ENCODE peak calls at places on chromosome 2, in nine cellular contexts. T, I, G, C, W, N, X, J and Y are unnamed samples.

GRCh38 chr2:8259106-8259840 is 422.6 kb upstream of the ID2 start:
- DNase-seq in J (peak), I (no peak), N (no peak), G (no peak), C (no peak), T (no peak), X (no peak), W (no peak), Y (no peak)

GRCh38 chr2:69693472-69694450 is 48.2 kb upstream of the ANXA4 start:
- DNase-seq in C (no peak), X (no peak), W (no peak), G (no peak), J (no peak), N (no peak), T (no peak), I (no peak), Y (no peak)

GRCh38 chr2:235191933-235192332 is 240.1 kb downstream of the SH3BP4 start:
- DNase-seq in I (no peak), G (no peak), X (no peak), J (peak), W (no peak), T (no peak), C (no peak), N (no peak), Y (no peak)

GRCh38 chr2:25375989-25376545 is 34.3 kb upstream of the DNMT3A start:
- DNase-seq in N (no peak), I (no peak), W (no peak), G (no peak), X (no peak), T (no peak), J (no peak), C (no peak), Y (no peak)

GRCh38 chr2:96604104-96604503 is 34.0 kb downstream of the KANSL3 start:
- DNase-seq in J (no peak), N (no peak), I (no peak), C (no peak), G (no peak), T (no peak), X (no peak), W (peak), Y (no peak)

GRCh38 chr2:13137679-13138078 is 420.9 kb downstream of the TRIB2 start:
- DNase-seq in G (no peak), J (no peak), T (no peak), W (no peak), X (no peak), N (no peak), C (no peak), I (no peak), Y (no peak)

GRCh38 chr2:43020296-43020695 is 206.1 kb downstream of the ZFP36L2 start:
- DNase-seq in J (no peak), X (no peak), N (no peak), G (no peak), C (no peak), I (no peak), W (no peak), T (no peak), Y (no peak)

GRCh38 chr2:79860233-79861058 is 347.6 kb downstream of the CTNNA2 start:
- DNase-seq in I (no peak), X (no peak), C (no peak), J (no peak), W (peak), T (peak), G (no peak), N (no peak), Y (no peak)

GRCh38 chr2:134416018-134416417 is 162.1 kb downstream of the MGAT5 start:
- DNase-seq in N (no peak), T (no peak), W (no peak), G (no peak), X (no peak), C (no peak), J (no peak), I (no peak), Y (no peak)

GRCh38 chr2:218883491-218884490 is 3.1 kb downstream of the WNT10A start:
- DNase-seq in X (peak), W (peak), G (peak), C (peak), T (peak), I (no peak), N (no peak), J (no peak), Y (no peak)

GRCh38 chr2:112251211-112251721 is 3.6 kb downstream of the ZC3H8 start:
- DNase-seq in X (no peak), I (no peak), W (no peak), G (no peak), N (no peak), J (no peak), T (no peak), C (no peak), Y (no peak)

GRCh38 chr2:239470151-239470900 is 69.5 kb upstream of the HDAC4 start:
- DNase-seq in C (no peak), X (no peak), N (no peak), T (no peak), W (no peak), J (no peak), I (no peak), G (no peak), Y (no peak)

GRCh38 chr2:217000406-217000805 is 140.5 kb upstream of the TNP1 start:
- DNase-seq in N (no peak), C (no peak), I (no peak), J (no peak), T (no peak), G (no peak), X (no peak), W (no peak), Y (no peak)

GRCh38 chr2:135093685-135094340 is 41.7 kb downstream of the RAB3GAP1 start:
- DNase-seq in G (no peak), T (no peak), N (no peak), I (no peak), X (no peak), W (no peak), C (no peak), J (no peak), Y (no peak)

GRCh38 chr2:146867472-146867986 is 977.3 kb upstream of the ACVR2A start:
- DNase-seq in I (no peak), W (peak), T (no peak), X (no peak), G (no peak), J (no peak), N (no peak), C (no peak), Y (no peak)

GRCh38 chr2:176704282-176704773 is 435.1 kb downstream of the MTX2 start:
- DNase-seq in G (no peak), I (no peak), W (no peak), N (no peak), J (no peak), T (no peak), X (no peak), C (no peak), Y (no peak)

GRCh38 chr2:64225491-64225890 is 81.3 kb upstream of the PELI1 start:
- DNase-seq in G (no peak), N (no peak), J (no peak), X (peak), W (no peak), C (no peak), I (no peak), T (peak), Y (no peak)

GRCh38 chr2:10911291-10912075 is at the start of gene KCNF1:
- DNase-seq in N (peak), T (peak), W (peak), I (no peak), G (peak), J (no peak), X (peak), C (peak), Y (peak)

GRCh38 chr2:86336350-86337234 is 834 bp downstream of the REEP1 start:
- DNase-seq in I (peak), T (no peak), N (no peak), X (no peak), J (peak), W (peak), C (peak), G (no peak), Y (peak)

GRCh38 chr2:20452551-20452950 is 5.7 kb downstream of the RHOB start:
- DNase-seq in J (no peak), T (peak), G (no peak), I (peak), N (no peak), C (no peak), W (peak), X (peak), Y (no peak)
- TF ChIP-seq CTCF in J (peak), T (peak), G (no peak), I (peak), N (peak), C (no peak), W (peak), X (peak), Y (no peak)

GRCh38 chr2:148317598-148317997 is 296.7 kb downstream of the MBD5 start:
- DNase-seq in N (no peak), I (no peak), X (no peak), G (no peak), C (no peak), W (no peak), J (no peak), T (no peak), Y (no peak)
- TF ChIP-seq CTCF in N (no peak), I (no peak), X (no peak), G (no peak), C (no peak), W (no peak), J (no peak), T (no peak), Y (no peak)

DNA sequence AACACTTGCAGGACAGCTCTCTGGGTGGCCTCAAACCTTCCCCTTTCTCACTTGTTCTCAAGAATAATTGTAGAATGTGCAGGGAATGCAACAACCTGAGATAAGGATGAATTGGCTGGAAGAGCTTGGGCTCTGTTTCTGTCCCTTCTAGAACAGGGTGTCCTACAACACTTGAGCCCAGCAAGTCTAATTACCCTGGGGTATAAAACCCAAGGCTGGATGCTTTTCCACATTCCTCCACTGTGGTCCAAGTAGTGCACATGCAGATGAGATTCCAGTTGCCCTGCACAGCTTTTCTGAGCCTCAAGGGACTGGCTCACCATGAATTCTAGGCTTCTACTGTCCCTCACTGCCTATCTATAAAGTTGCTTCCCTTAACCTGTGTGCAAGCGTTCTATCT is 140.8 kb upstream of the SPATS2L start:
- DNase-seq in C (no peak), X (no peak), T (no peak), J (no peak), I (no peak), N (no peak), G (no peak), W (no peak), Y (no peak)
- TF ChIP-seq CTCF in C (no peak), X (no peak), T (no peak), J (no peak), I (no peak), N (no peak), G (no peak), W (no peak), Y (no peak)

GRCh38 chr2:179594268-179595112 is 266.9 kb downstream of the ZNF385B start:
- DNase-seq in G (no peak), C (no peak), J (no peak), N (no peak), X (no peak), I (peak), T (no peak), W (no peak), Y (no peak)

GRCh38 chr2:179593323-179593722 is 268.1 kb downstream of the ZNF385B start:
- DNase-seq in C (no peak), G (no peak), N (no peak), I (no peak), X (no peak), W (no peak), T (no peak), J (no peak), Y (no peak)

GRCh38 chr2:179592167-179592936 is 269.1 kb downstream of the ZNF385B start:
- DNase-seq in N (no peak), T (no peak), G (no peak), X (no peak), J (no peak), W (no peak), I (no peak), C (no peak), Y (no peak)

GRCh38 chr2:179596018-179596417 is 265.4 kb downstream of the ZNF385B start:
- DNase-seq in G (no peak), X (peak), J (no peak), W (no peak), N (no peak), T (peak), C (no peak), I (no peak), Y (no peak)

DNA sequence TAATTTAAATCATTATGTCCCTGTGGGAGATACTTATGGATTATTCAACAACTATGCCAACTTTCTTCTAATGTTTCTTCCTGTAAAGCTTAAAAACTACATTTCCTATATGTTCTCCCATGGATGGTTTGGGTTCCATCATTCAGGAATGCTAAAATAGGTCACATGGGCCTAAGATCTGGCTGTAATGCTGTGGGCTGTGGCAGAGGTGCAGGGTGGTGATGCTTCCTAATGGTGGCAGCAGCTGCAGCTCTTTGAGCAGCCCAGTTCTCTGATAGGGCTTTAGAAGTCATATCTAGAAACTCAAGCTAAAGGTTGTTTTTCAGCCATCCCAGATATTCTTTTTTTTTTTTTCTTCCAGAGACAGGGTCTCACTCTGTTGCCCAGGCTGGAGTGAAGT is 266.1 kb downstream of the ZNF385B start:
- DNase-seq in T (peak), I (no peak), G (no peak), C (no peak), W (peak), X (no peak), J (no peak), N (no peak), Y (no peak)
- TF ChIP-seq CTCF in T (no peak), I (no peak), G (no peak), C (no peak), W (peak), X (peak), J (peak), N (no peak), Y (no peak)